ENCODE peak calls at places on chromosomes 7 and 10, in eight cellular contexts. N, V, U, X, A, R, B and W are unnamed samples.
A peak's percentile ranks its signal among the peaks of the same experiment; 100 is the strongest.

GRCh38 chr7:135716677-135717238 is 11.2 kb downstream of the SLC13A4 start:
- DNase-seq in R (peak; percentile 42), N (no peak), U (no peak), B (no peak), V (peak; percentile 94), X (no peak), A (no peak), W (no peak)

GRCh38 chr7:112080974-112081373 is 125.2 kb downstream of the DOCK4 start:
- DNase-seq in B (no peak), U (no peak), X (no peak), V (peak; percentile 35), A (no peak), N (no peak), R (no peak), W (no peak)

GRCh38 chr10:114033566-114033965 is 10.1 kb upstream of the ADRB1 start:
- DNase-seq in A (no peak), U (no peak), N (no peak), X (no peak), R (no peak), V (no peak), B (no peak), W (no peak)

GRCh38 chr10:3494879-3495230 is 290.2 kb downstream of the KLF6 start:
- DNase-seq in A (no peak), X (no peak), B (no peak), N (no peak), U (no peak), V (no peak), R (no peak), W (no peak)

GRCh38 chr10:82249141-82249540 is 374.1 kb downstream of the NRG3 start:
- DNase-seq in B (no peak), V (no peak), R (no peak), X (no peak), A (no peak), N (no peak), U (no peak), W (no peak)

GRCh38 chr10:43981232-43981631 is 332.6 kb upstream of the ZNF32 start:
- DNase-seq in N (no peak), V (peak; percentile 35), U (no peak), X (no peak), A (no peak), R (no peak), B (no peak), W (no peak)

GRCh38 chr7:135449467-135449866 is 60.4 kb downstream of the CNOT4 start:
- DNase-seq in U (no peak), B (no peak), N (no peak), R (no peak), X (no peak), V (no peak), A (no peak), W (no peak)

GRCh38 chr7:69932034-69932628 is 333.9 kb downstream of the AUTS2 start:
- DNase-seq in R (peak; percentile 1), X (no peak), N (no peak), A (peak; percentile 6), B (no peak), V (peak; percentile 50), U (peak; percentile 20), W (no peak)

GRCh38 chr7:80082214-80082613 is 52.4 kb upstream of the GNAI1 start:
- DNase-seq in X (no peak), B (no peak), N (no peak), A (no peak), R (no peak), V (no peak), U (no peak), W (no peak)

GRCh38 chr10:17003151-17003550 is 126.5 kb downstream of the CUBN start:
- DNase-seq in U (no peak), N (peak; percentile 69), V (peak; percentile 85), A (no peak), X (no peak), B (no peak), R (no peak), W (no peak)

GRCh38 chr7:127396184-127396583 is 3.7 kb upstream of the ZNF800 start:
- DNase-seq in R (no peak), B (no peak), U (no peak), A (peak; percentile 9), V (peak; percentile 14), N (no peak), X (peak; percentile 73), W (no peak)

GRCh38 chr7:135527025-135527424 is 17.1 kb upstream of the CNOT4 start:
- DNase-seq in A (no peak), V (no peak), B (no peak), X (no peak), U (no peak), N (no peak), R (no peak), W (no peak)

GRCh38 chr7:52273685-52274610 is 761.5 kb upstream of the POM121L12 start:
- DNase-seq in A (no peak), B (no peak), X (peak; percentile 63), N (no peak), U (peak; percentile 13), V (no peak), R (no peak), W (no peak)

GRCh38 chr10:120182431-120182830 is 274.6 kb upstream of the PLPP4 start:
- DNase-seq in R (no peak), X (no peak), U (no peak), N (no peak), A (no peak), B (no peak), V (no peak), W (no peak)

GRCh38 chr10:133162910-133163856 is 3.2 kb downstream of the KNDC1 start:
- DNase-seq in X (no peak), N (no peak), U (no peak), R (no peak), B (no peak), V (no peak), A (no peak), W (no peak)

GRCh38 chr7:77327932-77328628 is 88.1 kb downstream of the GSAP start:
- DNase-seq in B (no peak), X (no peak), N (no peak), A (no peak), U (no peak), R (no peak), V (no peak), W (no peak)

GRCh38 chr7:77327067-77327931 is 88.8 kb downstream of the GSAP start:
- DNase-seq in R (peak; percentile 82), X (peak; percentile 79), V (peak; percentile 84), U (no peak), A (no peak), N (no peak), B (no peak), W (no peak)

GRCh38 chr7:77329466-77330168 is 86.5 kb downstream of the GSAP start:
- DNase-seq in U (no peak), R (no peak), B (no peak), N (no peak), V (no peak), X (no peak), A (no peak), W (no peak)

GRCh38 chr7:77330169-77330882 is 85.8 kb downstream of the GSAP start:
- DNase-seq in V (no peak), A (no peak), X (no peak), R (no peak), U (no peak), N (no peak), B (no peak), W (no peak)

GRCh38 chr7:77328669-77329068 is 87.5 kb downstream of the GSAP start:
- DNase-seq in V (peak; percentile 68), A (no peak), B (no peak), U (no peak), X (no peak), N (no peak), R (no peak), W (no peak)
- H3K4me3 ChIP-seq in V (no peak overlapping the region), A (no peak overlapping the region), B (no peak overlapping the region), U (no peak overlapping the region), X (no peak overlapping the region), N (no peak overlapping the region), R (no peak overlapping the region), W (no peak overlapping the region)

GRCh38 chr7:38368191-38368605 is 94.8 kb upstream of the TARP start:
- DNase-seq in X (peak; percentile 84), A (peak; percentile 69), B (peak; percentile 93), U (peak; percentile 61), R (no peak), N (peak; percentile 82), V (peak; percentile 49), W (peak; percentile 83)

GRCh38 chr7:38373155-38373554 is 99.7 kb upstream of the TARP start:
- DNase-seq in V (no peak), R (no peak), U (no peak), N (no peak), A (no peak), B (no peak), X (no peak), W (no peak)

GRCh38 chr7:38374507-38374906 is 101.1 kb upstream of the TARP start:
- DNase-seq in X (no peak), R (no peak), U (no peak), B (no peak), A (peak; percentile 39), V (peak; percentile 46), N (peak; percentile 74), W (no peak)

GRCh38 chr7:38367301-38367700 is 93.9 kb upstream of the TARP start:
- DNase-seq in X (no peak), U (no peak), V (no peak), A (no peak), N (peak; percentile 54), B (no peak), R (no peak), W (no peak)

GRCh38 chr7:38369816-38370493 is 96.5 kb upstream of the TARP start:
- DNase-seq in B (peak; percentile 96), U (peak; percentile 82), A (peak; percentile 81), N (peak; percentile 86), R (peak; percentile 67), X (peak; percentile 94), V (peak; percentile 84), W (peak; percentile 84)
- TF ChIP-seq CTCF in B (peak; percentile 90), U (peak; percentile 70), A (peak; percentile 76), N (peak; percentile 77), R (peak; percentile 87), X (peak; percentile 89), V (peak; percentile 98), W (peak; percentile 84)

GRCh38 chr7:32347244-32347828 is 142.8 kb downstream of the LSM5 start:
- DNase-seq in N (no peak), X (no peak), R (no peak), B (no peak), U (no peak), V (peak; percentile 2), A (peak; percentile 15), W (peak; percentile 49)

GRCh38 chr7:32346253-32346652 is 143.9 kb downstream of the LSM5 start:
- DNase-seq in U (no peak), X (no peak), B (no peak), R (no peak), A (no peak), N (no peak), V (no peak), W (no peak)
- H3K9me3 ChIP-seq in U (no peaks in the 10 kb centered on the region), X (no peaks in the 10 kb centered on the region), B (no peaks in the 10 kb centered on the region), R (peaks cover 3% of the 10 kb centered on the region), A (peaks cover 3% of the 10 kb centered on the region), N (no peaks in the 10 kb centered on the region), V (no peaks in the 10 kb centered on the region), W (no peaks in the 10 kb centered on the region)

GRCh38 chr10:15189133-15189881 is 20.8 kb upstream of the NMT2 start:
- DNase-seq in U (no peak), B (no peak), N (no peak), X (no peak), V (no peak), A (no peak), R (no peak), W (no peak)

GRCh38 chr10:15182541-15183207 is 14.2 kb upstream of the NMT2 start:
- DNase-seq in N (no peak), V (peak; percentile 73), B (no peak), U (no peak), R (no peak), X (no peak), A (no peak), W (no peak)

GRCh38 chr10:15183689-15184481 is 15.4 kb upstream of the NMT2 start:
- DNase-seq in R (no peak), A (no peak), V (no peak), U (no peak), B (no peak), N (no peak), X (no peak), W (no peak)

GRCh38 chr10:15188629-15189028 is 20.1 kb upstream of the NMT2 start:
- DNase-seq in B (no peak), X (no peak), A (no peak), R (no peak), U (no peak), N (no peak), V (no peak), W (no peak)
- H3K4me3 ChIP-seq in B (no peak overlapping the region), X (no peak overlapping the region), A (no peak overlapping the region), R (no peak overlapping the region), U (no peak overlapping the region), N (no peak overlapping the region), V (no peak overlapping the region), W (no peak overlapping the region)